ENCODE peak calls at places on chromosome 14, in five cellular contexts. D is GM12878, S is SK-N-SH, T is HepG2, I is K562. E is an unnamed sample.

GRCh38 chr14:24137529-24138395 is 1.8 kb downstream of the PSME1 start:
- DNase-seq in D (no peak), S (no peak), T (no peak), I (no peak), E (no peak)

GRCh38 chr14:106843951-106844483 is 1317.6 kb downstream of the TMEM121 start:
- DNase-seq in D (no peak), S (peak), T (no peak), I (no peak), E (no peak)

GRCh38 chr14:26008290-26008689 is 589.5 kb downstream of the NOVA1 start:
- DNase-seq in D (no peak), S (peak), T (no peak), I (no peak), E (peak)

GRCh38 chr14:100864960-100865681 is 38.4 kb downstream of the RTL1 start:
- DNase-seq in D (no peak), S (no peak), T (no peak), I (peak), E (no peak)

GRCh38 chr14:91410781-91411536 is 6.7 kb downstream of the CCDC88C start:
- DNase-seq in D (no peak), S (no peak), T (no peak), I (no peak), E (no peak)

GRCh38 chr14:105075364-105076295 is 10.4 kb upstream of the GPR132 start:
- DNase-seq in D (no peak), S (peak), T (no peak), I (peak), E (no peak)

GRCh38 chr14:49989980-49990379 is 97.1 kb downstream of the ARF6 start:
- DNase-seq in D (no peak), S (no peak), T (no peak), I (no peak), E (no peak)

GRCh38 chr14:50366589-50366988 is 30.1 kb downstream of the CDKL1 start:
- DNase-seq in D (no peak), S (no peak), T (no peak), I (no peak), E (no peak)

GRCh38 chr14:72678360-72678759 is 215.5 kb downstream of the DPF3 start:
- DNase-seq in D (no peak), S (no peak), T (no peak), I (no peak), E (no peak)

GRCh38 chr14:20631821-20632389 is 9.6 kb downstream of the OR6S1 start:
- DNase-seq in D (no peak), S (peak), T (peak), I (peak), E (peak)

GRCh38 chr14:95472819-95473251 is 43.6 kb downstream of the SYNE3 start:
- DNase-seq in D (no peak), S (no peak), T (no peak), I (no peak), E (no peak)

GRCh38 chr14:61474671-61475070 is 153.3 kb downstream of the PRKCH start:
- DNase-seq in D (no peak), S (no peak), T (no peak), I (no peak), E (no peak)

GRCh38 chr14:94907626-94908261 is 137.8 kb upstream of the GSC start:
- DNase-seq in D (no peak), S (peak), T (no peak), I (no peak), E (no peak)

GRCh38 chr14:38209572-38210159 is 2.0 kb downstream of the SSTR1 start:
- DNase-seq in D (no peak), S (no peak), T (no peak), I (no peak), E (no peak)

GRCh38 chr14:30227871-30228270 is 300.2 kb upstream of the PRKD1 start:
- DNase-seq in D (no peak), S (no peak), T (no peak), I (no peak), E (no peak)

GRCh38 chr14:75523771-75524171 is 1.5 kb downstream of the BATF start:
- DNase-seq in D (no peak), S (no peak), T (no peak), I (no peak), E (no peak)

GRCh38 chr14:91270619-91271018 is 26.1 kb upstream of the GPR68 start:
- DNase-seq in D (no peak), S (peak), T (no peak), I (no peak), E (no peak)

GRCh38 chr14:83425138-83425537 is 1891.5 kb upstream of the SEL1L start:
- DNase-seq in D (no peak), S (no peak), T (no peak), I (no peak), E (no peak)

GRCh38 chr14:90697577-90698206 is 118.5 kb downstream of the TTC7B start:
- DNase-seq in D (no peak), S (peak), T (peak), I (peak), E (peak)

GRCh38 chr14:56494167-56494566 is 85.4 kb upstream of the TMEM260 start:
- DNase-seq in D (no peak), S (no peak), T (no peak), I (no peak), E (no peak)

GRCh38 chr14:56487761-56488160 is 91.8 kb upstream of the TMEM260 start:
- DNase-seq in D (no peak), S (no peak), T (no peak), I (no peak), E (no peak)

GRCh38 chr14:56490379-56490778 is 89.2 kb upstream of the TMEM260 start:
- DNase-seq in D (no peak), S (peak), T (peak), I (no peak), E (peak)

GRCh38 chr14:56488306-56488705 is 91.3 kb upstream of the TMEM260 start:
- DNase-seq in D (no peak), S (no peak), T (no peak), I (no peak), E (no peak)

DNA sequence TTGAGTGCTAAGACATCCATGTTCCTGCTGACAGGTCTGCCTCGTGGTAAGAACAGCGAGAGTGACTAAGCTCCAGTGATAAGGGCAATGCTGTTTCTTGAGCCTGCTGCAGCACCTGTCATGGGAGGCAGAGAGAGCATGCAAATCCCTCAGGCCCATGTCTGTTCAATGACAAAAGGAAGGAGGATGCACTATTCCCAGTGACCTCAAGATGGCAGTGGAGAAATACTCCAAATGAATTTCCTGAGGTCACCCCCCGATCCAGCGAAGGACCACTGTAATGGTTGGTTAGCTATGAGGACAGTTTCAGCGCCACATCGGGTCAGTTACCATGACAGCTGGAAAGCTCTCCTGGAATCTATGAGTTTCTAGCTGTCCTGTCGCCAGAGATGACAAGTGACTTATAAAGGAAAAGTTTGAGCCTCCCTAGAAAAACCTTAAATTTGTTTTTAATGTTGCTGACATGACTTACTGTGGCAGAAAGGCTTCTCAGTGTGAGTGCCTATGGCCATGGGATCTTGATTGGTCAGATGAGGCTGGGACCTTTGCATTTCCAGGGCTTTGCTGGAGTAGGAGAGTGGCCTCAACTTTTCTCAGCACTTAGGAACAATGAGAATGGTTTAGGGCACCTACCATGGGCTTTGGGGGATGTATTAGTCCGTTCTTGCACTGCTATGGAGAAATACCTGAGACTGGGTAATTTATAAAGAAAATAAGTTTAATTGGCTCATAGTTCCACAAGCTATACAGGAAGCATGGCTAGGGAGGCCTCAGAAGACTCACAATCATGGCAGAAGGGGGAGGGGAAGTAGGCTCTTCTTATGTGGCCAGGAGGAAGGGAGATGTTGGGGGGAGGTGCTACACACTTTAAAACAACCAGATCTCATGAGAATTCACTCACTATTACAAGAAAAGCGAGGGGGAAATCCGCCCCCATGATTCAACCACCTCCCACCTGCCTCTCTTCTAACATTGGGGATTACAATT is 88.0 kb upstream of the TMEM260 start:
- DNase-seq in D (peak), S (peak), T (peak), I (peak), E (peak)
- TF ChIP-seq FOXM1 in D (no peak), S (no peak), T (no peak), I (no peak), E (no peak)

GRCh38 chr14:88551094-88551870 is 3.5 kb downstream of the PTPN21 start:
- DNase-seq in D (no peak), S (peak), T (no peak), I (peak), E (peak)
- TF ChIP-seq FOXM1 in D (no peak), S (no peak), T (no peak), I (no peak), E (peak)

GRCh38 chr14:93102141-93102540 is 13.6 kb downstream of the ITPK1 start:
- DNase-seq in D (no peak), S (no peak), T (no peak), I (no peak), E (no peak)

GRCh38 chr14:93105362-93105761 is 10.4 kb downstream of the ITPK1 start:
- DNase-seq in D (no peak), S (no peak), T (no peak), I (no peak), E (no peak)

GRCh38 chr14:93104961-93105360 is 10.8 kb downstream of the ITPK1 start:
- DNase-seq in D (no peak), S (no peak), T (peak), I (no peak), E (no peak)

GRCh38 chr14:93100570-93100969 is 15.2 kb downstream of the ITPK1 start:
- DNase-seq in D (no peak), S (peak), T (no peak), I (no peak), E (no peak)

DNA sequence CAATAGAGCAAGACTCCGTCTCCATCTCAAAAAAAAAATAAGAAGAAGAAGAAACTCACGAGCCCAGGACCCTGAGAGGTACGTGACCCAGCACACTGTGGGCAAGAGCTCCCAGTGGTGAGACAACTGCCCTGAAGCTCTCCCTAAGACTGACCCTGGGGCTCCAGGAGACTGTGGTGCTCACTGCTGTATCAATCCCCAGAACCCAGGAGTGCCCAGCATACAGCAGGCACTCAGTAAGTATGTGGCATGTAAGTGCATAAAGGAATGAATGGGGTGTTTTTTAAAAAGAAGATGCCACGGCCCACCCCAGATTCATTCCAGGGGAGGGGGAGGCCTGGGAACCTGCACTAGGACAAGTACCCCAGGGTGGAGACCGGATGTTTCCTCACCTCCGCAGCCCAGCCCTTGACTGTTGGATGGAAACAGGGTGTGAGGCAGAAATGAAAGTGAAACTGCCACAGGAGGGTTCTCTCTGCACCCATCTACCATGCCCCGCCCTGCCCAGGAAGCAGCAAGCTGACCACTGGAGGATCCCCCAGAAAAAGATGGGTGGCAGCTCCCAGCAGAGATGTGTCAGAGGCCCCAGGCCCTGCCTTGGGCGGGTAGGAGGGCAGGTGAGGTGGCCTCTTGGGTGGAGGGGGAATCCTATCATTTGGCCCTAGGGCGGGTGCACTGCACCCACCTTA is 12.2 kb downstream of the ITPK1 start:
- DNase-seq in D (peak), S (peak), T (no peak), I (no peak), E (no peak)
- TF ChIP-seq FOXM1 in D (no peak), S (no peak), T (no peak), I (no peak), E (no peak)

GRCh38 chr14:88322505-88323085 is 474 bp downstream of the KCNK10 start:
- DNase-seq in D (no peak), S (peak), T (no peak), I (no peak), E (no peak)
- TF ChIP-seq FOXM1 in D (no peak), S (no peak), T (no peak), I (no peak), E (no peak)

GRCh38 chr14:32426596-32427408 is 97.7 kb downstream of the AKAP6 start:
- DNase-seq in D (no peak), S (peak), T (no peak), I (no peak), E (no peak)
- TF ChIP-seq FOXM1 in D (no peak), S (no peak), T (no peak), I (no peak), E (no peak)

GRCh38 chr14:63277784-63278183 is 41.0 kb downstream of the GPHB5 start:
- DNase-seq in D (no peak), S (no peak), T (no peak), I (no peak), E (no peak)

GRCh38 chr14:63276016-63276415 is 42.7 kb downstream of the GPHB5 start:
- DNase-seq in D (no peak), S (no peak), T (no peak), I (no peak), E (no peak)

GRCh38 chr14:63273717-63274673 is 44.7 kb downstream of the GPHB5 start:
- DNase-seq in D (no peak), S (no peak), T (no peak), I (no peak), E (no peak)

GRCh38 chr14:63275611-63276010 is 43.1 kb downstream of the GPHB5 start:
- DNase-seq in D (no peak), S (no peak), T (no peak), I (no peak), E (no peak)

GRCh38 chr14:63276492-63277342 is 42.0 kb downstream of the GPHB5 start:
- DNase-seq in D (no peak), S (peak), T (peak), I (peak), E (peak)
- TF ChIP-seq FOXM1 in D (no peak), S (no peak), T (no peak), I (no peak), E (no peak)

GRCh38 chr14:64213853-64214570 is 80.2 kb downstream of the ESR2 start:
- DNase-seq in D (no peak), S (no peak), T (no peak), I (no peak), E (no peak)

GRCh38 chr14:64217318-64217717 is 76.9 kb downstream of the ESR2 start:
- DNase-seq in D (no peak), S (peak), T (no peak), I (no peak), E (no peak)

GRCh38 chr14:64213079-64213478 is 81.1 kb downstream of the ESR2 start:
- DNase-seq in D (no peak), S (no peak), T (no peak), I (no peak), E (no peak)

GRCh38 chr14:64215978-64216377 is 78.2 kb downstream of the ESR2 start:
- DNase-seq in D (no peak), S (no peak), T (no peak), I (no peak), E (no peak)

GRCh38 chr14:64215274-64215673 is 78.9 kb downstream of the ESR2 start:
- DNase-seq in D (no peak), S (no peak), T (no peak), I (no peak), E (no peak)
- TF ChIP-seq FOXM1 in D (no peak), S (no peak), T (no peak), I (no peak), E (no peak)

GRCh38 chr14:81147140-81147897 is 73.4 kb downstream of the GTF2A1 start:
- DNase-seq in D (no peak), S (no peak), T (no peak), I (no peak), E (no peak)
- TF ChIP-seq FOXM1 in D (no peak), S (no peak), T (no peak), I (no peak), E (no peak)

GRCh38 chr14:88559852-88560251 is 3.0 kb upstream of the ZC3H14 start:
- DNase-seq in D (no peak), S (peak), T (peak), I (no peak), E (no peak)

GRCh38 chr14:88552859-88553258 is 1.9 kb downstream of the PTPN21 start:
- DNase-seq in D (no peak), S (no peak), T (peak), I (no peak), E (no peak)

GRCh38 chr14:88553886-88554457 is 835 bp downstream of the PTPN21 start:
- DNase-seq in D (no peak), S (no peak), T (no peak), I (no peak), E (no peak)

GRCh38 chr14:88554458-88555286 is at the start of gene PTPN21:
- DNase-seq in D (no peak), S (peak), T (peak), I (peak), E (peak)

GRCh38 chr14:88556581-88556980 is 1.8 kb upstream of the PTPN21 start:
- DNase-seq in D (no peak), S (no peak), T (no peak), I (no peak), E (no peak)
- TF ChIP-seq FOXM1 in D (no peak), S (no peak), T (no peak), I (no peak), E (no peak)

DNA sequence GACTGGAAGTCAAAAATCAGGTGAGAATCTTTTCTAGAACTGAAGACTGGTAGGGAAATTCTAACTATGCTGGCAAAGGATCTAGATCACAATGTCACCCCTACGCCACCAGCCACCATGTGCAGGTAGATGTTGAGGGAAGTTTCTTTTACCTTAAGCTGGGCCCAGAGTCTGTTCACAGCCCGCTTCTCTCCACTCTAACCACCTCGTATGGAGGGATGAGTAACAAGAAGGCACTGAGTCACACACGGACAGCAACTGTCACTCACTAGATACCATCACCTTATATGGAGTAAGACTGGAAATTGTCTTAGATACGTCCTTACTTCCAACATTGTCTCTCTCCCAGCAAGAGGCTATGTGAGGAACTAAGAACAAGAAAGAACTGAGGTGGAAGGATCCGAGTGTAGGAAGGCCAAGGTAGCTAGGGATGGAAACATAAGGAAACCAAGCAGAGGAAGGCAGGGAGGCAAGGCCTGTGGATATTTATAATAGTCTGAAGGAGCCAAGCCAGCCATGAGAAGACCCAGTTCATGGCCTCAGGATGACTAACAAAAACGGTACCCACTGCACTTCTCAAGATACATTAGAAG is 15.4 kb downstream of the REM2 start:
- DNase-seq in D (no peak), S (no peak), T (no peak), I (no peak), E (no peak)
- TF ChIP-seq FOXM1 in D (no peak), S (no peak), T (no peak), I (no peak), E (no peak)